ENCODE peak calls at places on chromosomes 16 and 17, in seven cellular contexts. Y is heart left ventricle, A is IMR-90, I is uterus, L is stomach, E is thyroid gland, R is spleen. Q is an unnamed sample. For H3K27me3, the result is how much of the 10 kb centered on the place peaks cover.

GRCh38 chr16:85149776-85150175 is 37.5 kb upstream of the CIBAR2 start:
- DNase-seq in Y (peak), A (no peak), I (no peak), L (peak), E (peak), R (no peak), Q (peak)

GRCh38 chr16:71263581-71263980 is 25.6 kb downstream of the CMTR2 start:
- DNase-seq in Y (no peak), A (no peak), I (no peak), L (no peak), E (no peak), R (no peak), Q (no peak)

GRCh38 chr17:8470447-8471047 is 34.9 kb downstream of the NDEL1 start:
- DNase-seq in Y (peak), A (no peak), I (peak), L (no peak), E (peak), R (no peak), Q (peak)

GRCh38 chr16:15650698-15651161 is 685 bp downstream of the NDE1 start:
- DNase-seq in Y (peak), A (peak), I (peak), L (no peak), E (peak), R (no peak), Q (peak)

GRCh38 chr16:84356591-84357116 is 11.7 kb upstream of the ATP2C2 start:
- DNase-seq in Y (no peak), A (no peak), I (no peak), L (peak), E (no peak), R (peak), Q (no peak)

GRCh38 chr17:79042421-79043190 is 18.6 kb downstream of the C1QTNF1 start:
- DNase-seq in Y (peak), A (peak), I (peak), L (peak), E (peak), R (peak), Q (peak)

GRCh38 chr16:57061084-57061905 is 31.1 kb upstream of the CPNE2 start:
- DNase-seq in Y (peak), A (peak), I (peak), L (peak), E (peak), R (peak), Q (peak)

GRCh38 chr17:59435238-59435637 is 103.8 kb downstream of the YPEL2 start:
- DNase-seq in Y (no peak), A (peak), I (no peak), L (no peak), E (no peak), R (no peak), Q (no peak)

GRCh38 chr17:28173071-28173561 is 130.6 kb downstream of the NLK start:
- DNase-seq in Y (no peak), A (no peak), I (no peak), L (no peak), E (no peak), R (no peak), Q (no peak)

GRCh38 chr17:72305964-72306551 is 185.2 kb downstream of the SOX9 start:
- DNase-seq in Y (no peak), A (no peak), I (no peak), L (no peak), E (no peak), R (no peak), Q (no peak)

GRCh38 chr17:59357929-59358328 is 26.5 kb downstream of the YPEL2 start:
- DNase-seq in Y (no peak), A (peak), I (no peak), L (no peak), E (no peak), R (no peak), Q (no peak)

GRCh38 chr17:41678411-41678906 is 10.2 kb upstream of the EIF1 start:
- DNase-seq in Y (no peak), A (peak), I (no peak), L (no peak), E (no peak), R (no peak), Q (no peak)

GRCh38 chr16:24834459-24835335 is 11.1 kb upstream of the SLC5A11 start:
- DNase-seq in Y (no peak), A (peak), I (no peak), L (peak), E (peak), R (no peak), Q (peak)

GRCh38 chr16:21684199-21684598 is 20.4 kb downstream of the OTOA start:
- DNase-seq in Y (no peak), A (no peak), I (no peak), L (no peak), E (peak), R (no peak), Q (peak)

GRCh38 chr17:40307691-40308289 is 1.2 kb upstream of the RARA start:
- DNase-seq in Y (no peak), A (no peak), I (no peak), L (no peak), E (no peak), R (peak), Q (no peak)

GRCh38 chr16:11152205-11152604 is 103.8 kb downstream of the SOCS1 start:
- DNase-seq in Y (no peak), A (no peak), I (no peak), L (no peak), E (no peak), R (peak), Q (no peak)

GRCh38 chr17:28279411-28279810 is 39.6 kb upstream of the TMEM97 start:
- DNase-seq in Y (no peak), A (peak), I (no peak), L (no peak), E (no peak), R (no peak), Q (no peak)

GRCh38 chr16:83970430-83970815 is 2.4 kb downstream of the NECAB2 start:
- DNase-seq in Y (no peak), A (no peak), I (no peak), L (no peak), E (no peak), R (no peak), Q (no peak)

GRCh38 chr17:47618416-47618815 is 31.3 kb upstream of the KPNB1 start:
- DNase-seq in Y (no peak), A (peak), I (no peak), L (no peak), E (no peak), R (no peak), Q (no peak)

GRCh38 chr17:76535788-76536510 is 1.6 kb downstream of the CYGB start:
- DNase-seq in Y (no peak), A (no peak), I (no peak), L (no peak), E (no peak), R (no peak), Q (no peak)

GRCh38 chr17:59814685-59815084 is 78.1 kb downstream of the TUBD1 start:
- DNase-seq in Y (no peak), A (no peak), I (no peak), L (no peak), E (no peak), R (no peak), Q (no peak)

GRCh38 chr17:38454528-38454927 is 26.3 kb downstream of the ARHGAP23 start:
- DNase-seq in Y (peak), A (peak), I (peak), L (peak), E (peak), R (no peak), Q (peak)

GRCh38 chr16:58222532-58223316 is 24.8 kb upstream of the CSNK2A2 start:
- DNase-seq in Y (no peak), A (peak), I (no peak), L (no peak), E (no peak), R (no peak), Q (no peak)

GRCh38 chr17:42577140-42577531 is 393 bp downstream of the PSMC3IP start:
- DNase-seq in Y (no peak), A (no peak), I (no peak), L (no peak), E (no peak), R (no peak), Q (no peak)

GRCh38 chr17:64507418-64507766 is 615 bp downstream of the CEP95 start:
- DNase-seq in Y (no peak), A (peak), I (peak), L (no peak), E (peak), R (no peak), Q (no peak)

GRCh38 chr17:78112508-78113471 is 15.8 kb downstream of the TMC6 start:
- DNase-seq in Y (peak), A (peak), I (peak), L (peak), E (peak), R (peak), Q (peak)

GRCh38 chr17:62950067-62950466 is 16.0 kb upstream of the TANC2 start:
- DNase-seq in Y (peak), A (peak), I (no peak), L (peak), E (peak), R (no peak), Q (peak)

GRCh38 chr17:76515291-76515949 is 14.2 kb upstream of the RHBDF2 start:
- DNase-seq in Y (no peak), A (peak), I (peak), L (peak), E (peak), R (peak), Q (peak)

GRCh38 chr17:2028737-2029136 is 1.2 kb upstream of the DPH1 start:
- DNase-seq in Y (no peak), A (no peak), I (no peak), L (no peak), E (no peak), R (no peak), Q (no peak)

GRCh38 chr16:77335652-77336234 is 99.1 kb downstream of the ADAMTS18 start:
- DNase-seq in Y (no peak), A (no peak), I (no peak), L (no peak), E (no peak), R (no peak), Q (no peak)

GRCh38 chr16:78866556-78866955 is 734.0 kb downstream of the MAF start:
- DNase-seq in Y (peak), A (no peak), I (no peak), L (no peak), E (peak), R (no peak), Q (peak)

GRCh38 chr17:76383645-76384221 is 676 bp upstream of the SPHK1 start:
- DNase-seq in Y (peak), A (peak), I (no peak), L (peak), E (peak), R (peak), Q (no peak)

GRCh38 chr17:48113201-48113676 is 5.7 kb downstream of the SNX11 start:
- DNase-seq in Y (no peak), A (no peak), I (no peak), L (no peak), E (no peak), R (peak), Q (no peak)

GRCh38 chr17:48554412-48555090 is 9.6 kb upstream of the HOXB2 start:
- DNase-seq in Y (no peak), A (peak), I (no peak), L (no peak), E (no peak), R (no peak), Q (no peak)

GRCh38 chr17:31095239-31096105 is 695 bp downstream of the NF1 start:
- DNase-seq in Y (peak), A (peak), I (peak), L (peak), E (peak), R (peak), Q (peak)

GRCh38 chr17:34757611-34758010 is 178.2 kb downstream of the TMEM132E start:
- DNase-seq in Y (no peak), A (no peak), I (no peak), L (no peak), E (no peak), R (peak), Q (no peak)

GRCh38 chr16:14545346-14545884 is 84.6 kb downstream of the PARN start:
- DNase-seq in Y (no peak), A (no peak), I (no peak), L (peak), E (no peak), R (no peak), Q (no peak)

GRCh38 chr16:1413684-1414531 is 596 bp downstream of the UNKL start:
- DNase-seq in Y (peak), A (peak), I (peak), L (peak), E (peak), R (peak), Q (peak)

DNA sequence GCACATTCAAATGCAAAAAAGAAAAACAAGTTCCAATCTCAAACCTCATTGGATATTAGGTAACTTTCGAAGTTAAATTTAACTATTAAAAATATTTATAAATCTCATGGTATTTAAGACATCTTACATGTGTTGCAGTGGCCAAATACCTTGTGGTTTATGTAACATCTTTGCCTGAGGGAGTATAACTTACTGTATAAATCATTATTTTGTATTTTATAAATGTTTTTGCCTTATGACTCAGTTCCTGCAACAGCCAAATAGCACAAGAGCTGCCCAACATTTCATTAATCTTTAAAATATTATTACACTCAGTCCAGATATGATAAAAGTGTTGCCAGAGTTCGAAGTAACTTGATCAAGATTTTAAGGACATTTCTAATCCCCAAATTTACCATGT is 43.8 kb downstream of the IRX6 start:
- DNase-seq in Y (no peak), A (peak), I (no peak), L (no peak), E (no peak), R (no peak), Q (no peak)
- H3K27me3 ChIP-seq in Y (under half), A (under half), I (under half), L (under half), E (under half), R (under half), Q (under half)

GRCh38 chr17:17913695-17914332 is 58.4 kb downstream of the TOM1L2 start:
- DNase-seq in Y (peak), A (peak), I (peak), L (peak), E (peak), R (no peak), Q (peak)
- H3K27ac ChIP-seq in Y (no peak), A (peak), I (peak), L (no peak), E (peak), R (no peak), Q (no peak)

GRCh38 chr16:19138601-19139000 is 24.8 kb downstream of the ITPRIPL2 start:
- DNase-seq in Y (peak), A (peak), I (peak), L (peak), E (peak), R (no peak), Q (peak)

GRCh38 chr16:19135896-19136438 is 22.2 kb downstream of the ITPRIPL2 start:
- DNase-seq in Y (no peak), A (peak), I (no peak), L (peak), E (peak), R (no peak), Q (no peak)

GRCh38 chr16:19137201-19137601 is 23.4 kb downstream of the ITPRIPL2 start:
- DNase-seq in Y (no peak), A (no peak), I (no peak), L (no peak), E (no peak), R (no peak), Q (no peak)

GRCh38 chr16:19136549-19137196 is 22.9 kb downstream of the ITPRIPL2 start:
- DNase-seq in Y (no peak), A (peak), I (no peak), L (no peak), E (no peak), R (no peak), Q (no peak)

DNA sequence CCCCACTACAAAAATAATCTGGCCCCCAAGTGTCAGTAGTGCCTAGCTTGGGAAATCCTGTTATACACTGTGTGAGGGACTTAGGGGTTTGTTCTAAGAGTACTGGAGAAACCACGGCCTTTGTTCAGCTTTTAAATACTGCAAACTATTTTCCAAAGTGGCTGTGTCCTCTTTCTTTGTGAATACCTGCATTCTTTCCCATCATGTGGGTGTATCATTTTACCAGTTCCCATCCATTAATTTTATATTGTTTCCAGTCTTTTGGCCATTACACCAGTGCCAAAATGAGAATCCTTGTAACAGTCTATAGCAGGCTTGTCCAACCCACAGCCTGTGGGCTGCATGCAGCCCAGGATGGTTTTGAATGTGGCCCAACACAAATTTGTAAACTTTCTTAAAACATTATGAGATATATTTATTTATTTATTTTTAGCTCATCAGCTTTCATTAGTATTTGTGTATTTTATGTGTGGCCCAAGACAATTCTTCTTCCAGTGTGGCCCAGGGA is 23.9 kb downstream of the ITPRIPL2 start:
- DNase-seq in Y (no peak), A (no peak), I (no peak), L (no peak), E (no peak), R (no peak), Q (no peak)
- TF ChIP-seq POLR2A in Y (no peak), A (no peak), I (no peak), L (no peak), E (no peak), R (no peak), Q (no peak)

DNA sequence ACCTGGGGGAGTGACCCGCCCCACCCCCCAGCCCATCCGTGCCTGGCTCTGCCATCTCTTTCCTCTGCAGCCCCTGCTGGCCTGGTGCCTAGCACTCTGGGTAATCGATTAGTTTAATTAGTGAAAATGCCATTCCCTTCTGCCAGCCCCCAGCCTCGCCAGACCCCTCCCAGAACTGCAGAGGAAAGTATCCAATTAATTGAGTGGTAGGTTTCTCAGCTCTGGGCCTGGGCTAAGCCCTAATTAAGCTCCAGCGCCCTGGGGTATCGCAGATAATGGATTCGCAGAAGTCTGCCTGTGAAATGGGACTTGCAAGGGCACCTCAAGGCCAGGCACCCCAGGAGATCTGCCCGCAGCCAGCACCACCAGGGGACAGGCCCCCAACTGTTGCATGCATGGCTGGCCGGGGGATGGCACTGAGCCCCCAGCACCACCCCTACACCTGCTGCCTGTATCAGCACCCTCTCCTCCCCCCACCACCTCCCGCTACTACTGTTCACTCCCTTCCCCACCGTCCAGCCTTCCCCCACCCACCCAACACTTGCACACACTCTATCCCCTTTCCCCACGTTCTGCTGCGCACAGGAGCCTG is 19.7 kb upstream of the SPPL2C start:
- DNase-seq in Y (no peak), A (no peak), I (no peak), L (no peak), E (no peak), R (no peak), Q (no peak)
- H3K27me3 ChIP-seq in Y (under half), A (under half), I (under half), L (under half), E (under half), R (under half), Q (under half)

GRCh38 chr16:88758944-88759244 is 26.1 kb downstream of the PIEZO1 start:
- DNase-seq in Y (no peak), A (no peak), I (no peak), L (no peak), E (no peak), R (no peak), Q (no peak)
- H3K27ac ChIP-seq in Y (no peak), A (peak), I (peak), L (peak), E (no peak), R (peak), Q (no peak)

GRCh38 chr17:81923302-81924260 is 4.0 kb downstream of the MAFG start:
- DNase-seq in Y (peak), A (peak), I (no peak), L (peak), E (peak), R (peak), Q (peak)
- TF ChIP-seq POLR2A in Y (no peak), A (peak), I (no peak), L (no peak), E (no peak), R (no peak), Q (no peak)

Q was measured in testis.